ENCODE peak calls at places on chromosomes 16 and 17, in four cellular contexts. One of them, this sample, is unnamed.
A peak's percentile ranks its signal among the peaks of the same experiment; 100 is the strongest.

GRCh38 chr16:81480856-81481821 is 36.5 kb downstream of the CMIP start:
- DNase-seq in nucleus accumbens: peak; percentile 14
- DNase-seq in esophagus squamous epithelium: peak; percentile 38
- DNase-seq in natural killer cell: peak; percentile 31
- DNase-seq in this sample: no peak

GRCh38 chr17:31051517-31051916 is 43.3 kb upstream of the NF1 start:
- DNase-seq in nucleus accumbens: no peak
- DNase-seq in esophagus squamous epithelium: no peak
- DNase-seq in natural killer cell: no peak
- DNase-seq in this sample: no peak

GRCh38 chr16:19885456-19886060 is 910 bp upstream of the GPRC5B start:
- DNase-seq in natural killer cell: no peak
- DNase-seq in nucleus accumbens: peak; percentile 67
- DNase-seq in esophagus squamous epithelium: no peak
- DNase-seq in this sample: peak; percentile 58

GRCh38 chr16:11843861-11844260 is 7.5 kb downstream of the RSL1D1 start:
- DNase-seq in nucleus accumbens: no peak
- DNase-seq in natural killer cell: no peak
- DNase-seq in esophagus squamous epithelium: no peak
- DNase-seq in this sample: no peak

GRCh38 chr16:27853651-27854050 is 209.9 kb downstream of the GSG1L start:
- DNase-seq in esophagus squamous epithelium: no peak
- DNase-seq in natural killer cell: no peak
- DNase-seq in nucleus accumbens: no peak
- DNase-seq in this sample: no peak

GRCh38 chr16:69143116-69143515 is 10.7 kb downstream of the UTP4 start:
- DNase-seq in natural killer cell: no peak
- DNase-seq in nucleus accumbens: no peak
- DNase-seq in esophagus squamous epithelium: no peak
- DNase-seq in this sample: no peak

GRCh38 chr17:2398655-2399571 is 1.9 kb downstream of the MNT start:
- DNase-seq in esophagus squamous epithelium: no peak
- DNase-seq in natural killer cell: peak; percentile 60
- DNase-seq in nucleus accumbens: peak; percentile 57
- DNase-seq in this sample: peak; percentile 78

GRCh38 chr16:85530370-85530739 is 82.8 kb upstream of the GSE1 start:
- DNase-seq in esophagus squamous epithelium: no peak
- DNase-seq in nucleus accumbens: no peak
- DNase-seq in natural killer cell: no peak
- DNase-seq in this sample: no peak

GRCh38 chr17:42579794-42580551 is 2.4 kb upstream of the PSMC3IP start:
- DNase-seq in esophagus squamous epithelium: no peak
- DNase-seq in nucleus accumbens: no peak
- DNase-seq in natural killer cell: no peak
- DNase-seq in this sample: no peak

GRCh38 chr17:28720247-28720996 is 637 bp downstream of the RPL23A start:
- DNase-seq in esophagus squamous epithelium: no peak
- DNase-seq in nucleus accumbens: no peak
- DNase-seq in natural killer cell: no peak
- DNase-seq in this sample: no peak

GRCh38 chr17:43212641-43213490 is 1.2 kb downstream of the TMEM106A start:
- DNase-seq in nucleus accumbens: no peak
- DNase-seq in natural killer cell: no peak
- DNase-seq in esophagus squamous epithelium: no peak
- DNase-seq in this sample: no peak

GRCh38 chr17:5955764-5956163 is 114.4 kb upstream of the WSCD1 start:
- DNase-seq in natural killer cell: no peak
- DNase-seq in esophagus squamous epithelium: no peak
- DNase-seq in nucleus accumbens: no peak
- DNase-seq in this sample: no peak

GRCh38 chr17:61761827-61762226 is 101.5 kb downstream of the BRIP1 start:
- DNase-seq in natural killer cell: no peak
- DNase-seq in nucleus accumbens: no peak
- DNase-seq in esophagus squamous epithelium: no peak
- DNase-seq in this sample: no peak

GRCh38 chr17:20187049-20187448 is 177.9 kb downstream of the SPECC1 start:
- DNase-seq in esophagus squamous epithelium: no peak
- DNase-seq in natural killer cell: no peak
- DNase-seq in nucleus accumbens: no peak
- DNase-seq in this sample: no peak

GRCh38 chr16:84449156-84450140 is 55.0 kb downstream of the MEAK7 start:
- DNase-seq in nucleus accumbens: no peak
- DNase-seq in natural killer cell: no peak
- DNase-seq in esophagus squamous epithelium: no peak
- DNase-seq in this sample: no peak

GRCh38 chr16:70428178-70428998 is 10.5 kb downstream of the ST3GAL2 start:
- DNase-seq in nucleus accumbens: peak; percentile 51
- DNase-seq in natural killer cell: peak; percentile 59
- DNase-seq in esophagus squamous epithelium: peak; percentile 28
- DNase-seq in this sample: peak; percentile 74

GRCh38 chr16:86789621-86790051 is 211.3 kb downstream of the FOXL1 start:
- DNase-seq in nucleus accumbens: no peak
- DNase-seq in esophagus squamous epithelium: no peak
- DNase-seq in natural killer cell: no peak
- DNase-seq in this sample: peak; percentile 73

GRCh38 chr17:46046957-46047356 is 47.9 kb downstream of the STH start:
- DNase-seq in natural killer cell: no peak
- DNase-seq in esophagus squamous epithelium: no peak
- DNase-seq in nucleus accumbens: no peak
- DNase-seq in this sample: no peak

GRCh38 chr17:12995896-12996295 is 21.9 kb downstream of the ELAC2 start:
- DNase-seq in esophagus squamous epithelium: no peak
- DNase-seq in natural killer cell: no peak
- DNase-seq in nucleus accumbens: no peak
- DNase-seq in this sample: no peak

GRCh38 chr16:56753410-56753809 is 23.5 kb downstream of the NUP93 start:
- DNase-seq in natural killer cell: no peak
- DNase-seq in esophagus squamous epithelium: no peak
- DNase-seq in nucleus accumbens: no peak
- DNase-seq in this sample: no peak

GRCh38 chr17:4748687-4749086 is 9.0 kb upstream of the CXCL16 start:
- DNase-seq in nucleus accumbens: no peak
- DNase-seq in esophagus squamous epithelium: no peak
- DNase-seq in natural killer cell: no peak
- DNase-seq in this sample: no peak

GRCh38 chr16:86317617-86318021 is 192.7 kb upstream of the FOXF1 start:
- DNase-seq in esophagus squamous epithelium: no peak
- DNase-seq in natural killer cell: no peak
- DNase-seq in nucleus accumbens: no peak
- DNase-seq in this sample: peak; percentile 46

GRCh38 chr16:27841911-27842310 is 221.6 kb downstream of the GSG1L start:
- DNase-seq in nucleus accumbens: no peak
- DNase-seq in esophagus squamous epithelium: no peak
- DNase-seq in natural killer cell: no peak
- DNase-seq in this sample: peak; percentile 10

GRCh38 chr16:8996891-8997290 is 33.2 kb upstream of the USP7 start:
- DNase-seq in natural killer cell: no peak
- DNase-seq in nucleus accumbens: peak; percentile 15
- DNase-seq in esophagus squamous epithelium: no peak
- DNase-seq in this sample: no peak

GRCh38 chr17:2792541-2793169 is 3.6 kb upstream of the RAP1GAP2 start:
- DNase-seq in nucleus accumbens: no peak
- DNase-seq in natural killer cell: peak; percentile 94
- DNase-seq in esophagus squamous epithelium: no peak
- DNase-seq in this sample: no peak

GRCh38 chr16:17171250-17172143 is 299.3 kb downstream of the XYLT1 start:
- DNase-seq in nucleus accumbens: no peak
- DNase-seq in esophagus squamous epithelium: no peak
- DNase-seq in natural killer cell: no peak
- DNase-seq in this sample: no peak

GRCh38 chr17:77556408-77557068 is 402.0 kb upstream of the TNRC6C start:
- DNase-seq in natural killer cell: no peak
- DNase-seq in nucleus accumbens: no peak
- DNase-seq in esophagus squamous epithelium: no peak
- DNase-seq in this sample: no peak

GRCh38 chr17:28750178-28751047 is 6.6 kb downstream of the TRAF4 start:
- DNase-seq in esophagus squamous epithelium: peak; percentile 81
- DNase-seq in nucleus accumbens: peak; percentile 87
- DNase-seq in natural killer cell: peak; percentile 85
- DNase-seq in this sample: peak; percentile 96

GRCh38 chr16:25799816-25800215 is 108.1 kb downstream of the HS3ST4 start:
- DNase-seq in esophagus squamous epithelium: no peak
- DNase-seq in natural killer cell: no peak
- DNase-seq in nucleus accumbens: no peak
- DNase-seq in this sample: no peak

GRCh38 chr16:3401719-3402397 is 843 bp downstream of the ZNF174 start:
- DNase-seq in esophagus squamous epithelium: no peak
- DNase-seq in nucleus accumbens: peak; percentile 19
- DNase-seq in natural killer cell: no peak
- DNase-seq in this sample: peak; percentile 54